ENCODE peak calls at places on chromosomes 3 and 15, in eight cellular contexts. E is myocyte; R is anterior cingulate cortex; M is GM20000; Z is naive thymus-derived CD8-positive, alpha-beta T cell; P is ecto neural progenitor cell; K is T-helper 2 cell; L is GM13977. T is an unnamed sample.

GRCh38 chr3:197694251-197694650 is 42.5 kb downstream of the RUBCN start:
- DNase-seq in R (no peak), E (no peak), K (no peak), M (no peak), Z (no peak), P (no peak), L (no peak), T (no peak)

GRCh38 chr3:73498764-73499622 is 125.7 kb downstream of the PDZRN3 start:
- DNase-seq in K (no peak), R (no peak), L (peak), P (no peak), M (peak), E (peak), Z (no peak), T (no peak)

GRCh38 chr3:32709346-32709745 is 24.4 kb downstream of the CNOT10 start:
- DNase-seq in P (no peak), K (no peak), R (no peak), L (no peak), M (no peak), Z (no peak), E (peak), T (no peak)

GRCh38 chr15:75671684-75672083 is 24.0 kb downstream of the SNX33 start:
- DNase-seq in Z (no peak), R (no peak), E (no peak), L (no peak), M (no peak), P (no peak), K (no peak), T (no peak)

GRCh38 chr15:73745073-73745472 is 8.1 kb downstream of the INSYN1 start:
- DNase-seq in P (no peak), R (no peak), K (no peak), E (no peak), Z (no peak), L (no peak), M (no peak), T (no peak)

GRCh38 chr3:56629044-56629443 is 54.0 kb downstream of the TASOR start:
- DNase-seq in M (no peak), E (no peak), L (no peak), R (no peak), Z (no peak), K (no peak), P (no peak), T (no peak)

GRCh38 chr3:40616420-40616819 is 91.7 kb downstream of the ZNF621 start:
- DNase-seq in L (no peak), R (no peak), M (no peak), E (no peak), K (no peak), Z (no peak), P (no peak), T (no peak)

GRCh38 chr15:57395292-57395691 is 19.0 kb downstream of the CGNL1 start:
- DNase-seq in L (no peak), K (no peak), Z (no peak), R (no peak), P (no peak), M (no peak), E (peak), T (no peak)

GRCh38 chr3:13647314-13648059 is 98.6 kb downstream of the FBLN2 start:
- DNase-seq in K (no peak), P (no peak), R (no peak), L (no peak), E (peak), Z (peak), M (no peak), T (no peak)

GRCh38 chr3:96192951-96193350 is 621.4 kb upstream of the EPHA6 start:
- DNase-seq in K (no peak), M (no peak), Z (no peak), E (no peak), L (no peak), P (no peak), R (no peak), T (no peak)

GRCh38 chr3:99579246-99579645 is 59.1 kb upstream of the COL8A1 start:
- DNase-seq in P (no peak), E (peak), L (no peak), Z (no peak), K (no peak), M (no peak), R (no peak), T (no peak)

GRCh38 chr15:32700501-32701150 is 17.2 kb upstream of the GREM1 start:
- DNase-seq in E (no peak), L (no peak), K (no peak), Z (no peak), M (no peak), P (no peak), R (no peak), T (no peak)

GRCh38 chr3:59730608-59731007 is 680.8 kb upstream of the CFAP20DC start:
- DNase-seq in R (no peak), M (no peak), P (no peak), Z (no peak), E (no peak), L (no peak), K (no peak), T (no peak)

GRCh38 chr3:186283096-186283495 is 78.9 kb downstream of the DGKG start:
- DNase-seq in E (no peak), R (no peak), Z (no peak), M (no peak), K (no peak), L (no peak), P (no peak), T (no peak)

GRCh38 chr3:131174752-131175151 is 148.1 kb downstream of the NEK11 start:
- DNase-seq in R (no peak), M (peak), E (peak), Z (no peak), P (no peak), L (peak), K (peak), T (no peak)

GRCh38 chr3:160399347-160400047 is at the start of gene SMC4:
- DNase-seq in M (peak), P (peak), L (peak), Z (peak), E (peak), R (peak), K (peak), T (peak)

T was measured in HuH-7.